ENCODE peak calls at places on chromosomes 12 and 14, in ten cellular contexts. U is GM23338, Q is gastrocnemius medialis, D is BE2C, B is IMR-90, W is uterus, F is HepG2, S is tibial artery, M is heart left ventricle, R is pancreas. P is an unnamed sample. For H3K4me1, the result is how much of the 10 kb centered on the place peaks cover.

GRCh38 chr14:87934185-87934584 is 58.8 kb downstream of the GALC start:
- DNase-seq in B (peak), Q (no peak), W (no peak), U (no peak), D (no peak), R (no peak), F (no peak), S (no peak), M (no peak), P (no peak)

GRCh38 chr14:49923881-49924280 is 31.0 kb downstream of the ARF6 start:
- DNase-seq in B (no peak), M (no peak), R (no peak), U (no peak), F (no peak), D (no peak), W (no peak), S (no peak), Q (no peak), P (no peak)

GRCh38 chr14:34701808-34702207 is 12.6 kb downstream of the CFL2 start:
- DNase-seq in W (no peak), B (no peak), S (no peak), M (no peak), U (no peak), D (no peak), F (no peak), Q (no peak), R (no peak), P (no peak)

GRCh38 chr12:107254258-107254856 is 161.0 kb upstream of the CRY1 start:
- DNase-seq in U (no peak), R (no peak), M (no peak), F (no peak), Q (no peak), S (no peak), W (no peak), D (no peak), B (no peak), P (no peak)

GRCh38 chr14:83816755-83817154 is 1713.2 kb upstream of the FLRT2 start:
- DNase-seq in W (no peak), Q (no peak), M (no peak), D (no peak), R (no peak), B (peak), U (no peak), S (no peak), F (no peak), P (peak)

GRCh38 chr12:105382771-105383632 is 52.5 kb downstream of the C12orf75 start:
- DNase-seq in F (peak), D (peak), B (peak), U (peak), R (peak), M (no peak), W (peak), Q (no peak), S (no peak), P (peak)

GRCh38 chr14:69464829-69465228 is 19.7 kb upstream of the PLEKHD1 start:
- DNase-seq in D (no peak), U (no peak), R (no peak), S (no peak), F (no peak), Q (no peak), W (no peak), B (peak), M (no peak), P (no peak)

GRCh38 chr14:62943202-62943601 is 102.1 kb downstream of the KCNH5 start:
- DNase-seq in B (peak), M (no peak), W (no peak), U (no peak), R (no peak), S (no peak), F (no peak), D (no peak), Q (no peak), P (no peak)

GRCh38 chr12:132004946-132005345 is 55.2 kb downstream of the EP400 start:
- DNase-seq in Q (no peak), F (no peak), W (no peak), M (no peak), D (no peak), U (no peak), R (no peak), B (no peak), S (no peak), P (no peak)

GRCh38 chr14:82951171-82951570 is 1417.5 kb upstream of the SEL1L start:
- DNase-seq in S (no peak), W (no peak), D (no peak), Q (no peak), U (peak), R (no peak), F (no peak), B (no peak), M (no peak), P (no peak)

GRCh38 chr14:36111822-36112583 is 64.5 kb downstream of the PTCSC3 start:
- DNase-seq in B (no peak), R (no peak), F (no peak), D (no peak), Q (no peak), U (no peak), W (no peak), M (no peak), S (no peak), P (no peak)

GRCh38 chr12:121325922-121326396 is 26.3 kb downstream of the ANAPC5 start:
- DNase-seq in R (peak), B (no peak), D (no peak), U (no peak), M (no peak), S (no peak), W (no peak), Q (no peak), F (no peak), P (no peak)

GRCh38 chr14:20684662-20685456 is 499 bp downstream of the RNASE4 start:
- DNase-seq in M (peak), Q (peak), D (no peak), W (peak), U (peak), F (peak), B (peak), R (peak), S (peak), P (no peak)

GRCh38 chr12:100795193-100796179 is 910 bp downstream of the ANO4 start:
- DNase-seq in W (no peak), Q (no peak), R (no peak), U (no peak), D (no peak), F (no peak), S (no peak), B (no peak), M (no peak), P (no peak)

GRCh38 chr12:15863984-15864383 is 18.2 kb upstream of the STRAP start:
- DNase-seq in M (no peak), R (no peak), S (no peak), F (no peak), U (no peak), D (no peak), Q (no peak), W (no peak), B (no peak), P (no peak)

GRCh38 chr14:25007832-25008231 is 42.1 kb downstream of the STXBP6 start:
- DNase-seq in D (no peak), F (no peak), Q (no peak), S (no peak), U (no peak), R (peak), B (no peak), M (no peak), W (no peak), P (no peak)

GRCh38 chr14:102799684-102800562 is 22.7 kb downstream of the TRAF3 start:
- DNase-seq in F (no peak), B (peak), U (no peak), D (no peak), S (peak), R (no peak), Q (no peak), W (no peak), M (no peak), P (no peak)

GRCh38 chr12:89075890-89076591 is 276.3 kb downstream of the DUSP6 start:
- DNase-seq in B (peak), U (no peak), R (no peak), W (no peak), D (no peak), S (no peak), M (no peak), F (no peak), Q (no peak), P (no peak)

GRCh38 chr12:124512667-124513296 is 54.6 kb downstream of the NCOR2 start:
- DNase-seq in W (peak), U (peak), F (peak), B (peak), R (peak), M (peak), D (peak), Q (peak), S (peak), P (no peak)

GRCh38 chr12:96397756-96398421 is 2.4 kb downstream of the CDK17 start:
- DNase-seq in R (no peak), S (no peak), F (no peak), W (no peak), D (no peak), M (no peak), Q (no peak), B (peak), U (no peak), P (no peak)

GRCh38 chr14:54312166-54312801 is 84.5 kb upstream of the CDKN3 start:
- DNase-seq in B (peak), Q (no peak), S (no peak), U (peak), R (no peak), W (no peak), F (no peak), D (no peak), M (no peak), P (peak)

GRCh38 chr14:44639986-44640385 is 132.9 kb upstream of the FSCB start:
- DNase-seq in F (no peak), U (no peak), D (no peak), M (no peak), B (no peak), R (no peak), W (no peak), S (no peak), Q (no peak), P (no peak)

GRCh38 chr14:57139173-57139572 is 129.5 kb downstream of the EXOC5 start:
- DNase-seq in U (no peak), R (no peak), S (no peak), D (no peak), F (no peak), M (no peak), W (no peak), B (no peak), Q (no peak), P (no peak)

GRCh38 chr14:38835874-38836273 is 267.2 kb downstream of the SEC23A start:
- DNase-seq in U (no peak), B (no peak), Q (no peak), S (no peak), M (no peak), F (no peak), W (no peak), D (no peak), R (no peak), P (no peak)

GRCh38 chr12:54261817-54262402 is 18.0 kb downstream of the CBX5 start:
- DNase-seq in D (no peak), M (no peak), B (no peak), R (no peak), Q (no peak), F (no peak), U (no peak), W (no peak), S (no peak), P (no peak)

GRCh38 chr12:113248046-113248825 is 27.0 kb downstream of the TPCN1 start:
- DNase-seq in M (no peak), S (no peak), F (no peak), Q (no peak), R (no peak), W (no peak), U (no peak), B (no peak), D (no peak), P (no peak)

GRCh38 chr12:4518106-4518728 is 20.5 kb upstream of the RAD51AP1 start:
- DNase-seq in R (no peak), W (no peak), B (peak), F (no peak), S (no peak), U (no peak), Q (no peak), D (no peak), M (no peak), P (no peak)

GRCh38 chr14:104117341-104118005 is 20.9 kb upstream of the KIF26A start:
- DNase-seq in U (no peak), R (no peak), S (no peak), B (no peak), M (peak), F (no peak), Q (no peak), W (no peak), D (peak), P (no peak)

GRCh38 chr12:118044577-118044976 is 16.4 kb downstream of the WSB2 start:
- DNase-seq in F (peak), M (no peak), D (no peak), S (no peak), U (no peak), R (no peak), W (no peak), Q (no peak), B (no peak), P (no peak)

GRCh38 chr14:94696518-94696917 is 73.4 kb downstream of the GSC start:
- DNase-seq in D (no peak), R (no peak), S (no peak), Q (no peak), F (no peak), U (no peak), B (no peak), M (no peak), W (no peak), P (no peak)

GRCh38 chr14:103105580-103106168 is 11.1 kb downstream of the EXOC3L4 start:
- DNase-seq in M (no peak), D (no peak), U (no peak), S (no peak), R (no peak), W (no peak), B (no peak), F (no peak), Q (no peak), P (no peak)

GRCh38 chr14:43165651-43166050 is 1341.4 kb downstream of the FSCB start:
- DNase-seq in R (no peak), F (no peak), S (no peak), Q (no peak), B (no peak), M (no peak), D (no peak), U (no peak), W (no peak), P (no peak)

GRCh38 chr14:95895720-95896119 is 19.1 kb downstream of the TUNAR start:
- DNase-seq in R (no peak), U (peak), D (peak), W (no peak), M (no peak), B (no peak), S (no peak), F (peak), Q (no peak), P (peak)

GRCh38 chr12:112149596-112149995 is 24.2 kb downstream of the TRAFD1 start:
- DNase-seq in D (no peak), F (no peak), W (no peak), U (no peak), B (no peak), M (no peak), R (peak), Q (no peak), S (no peak), P (peak)

GRCh38 chr14:61179061-61179675 is 102.0 kb downstream of the TMEM30B start:
- DNase-seq in U (no peak), D (no peak), W (no peak), F (peak), M (no peak), R (no peak), S (no peak), B (peak), Q (no peak), P (no peak)

GRCh38 chr12:107328442-107329133 is 235.2 kb upstream of the CRY1 start:
- DNase-seq in M (no peak), U (no peak), B (peak), W (no peak), F (no peak), R (no peak), D (no peak), S (no peak), Q (no peak), P (no peak)

GRCh38 chr14:90698379-90698869 is 117.8 kb downstream of the TTC7B start:
- DNase-seq in S (peak), M (peak), F (no peak), W (peak), U (no peak), R (no peak), B (peak), Q (peak), D (peak), P (no peak)

GRCh38 chr12:124949779-124950728 is 35.6 kb upstream of the UBC start:
- DNase-seq in W (no peak), B (no peak), M (no peak), D (no peak), F (no peak), S (no peak), R (no peak), Q (no peak), U (no peak), P (no peak)

GRCh38 chr12:8890313-8891084 is 23.8 kb upstream of the PHC1 start:
- DNase-seq in M (no peak), D (peak), Q (peak), R (peak), W (peak), S (peak), B (peak), F (peak), U (peak), P (peak)

GRCh38 chr14:91901449-91902250 is 34.3 kb upstream of the TC2N start:
- DNase-seq in S (no peak), Q (peak), U (no peak), B (no peak), R (peak), W (peak), M (no peak), F (no peak), D (no peak), P (no peak)
- H3K4me1 ChIP-seq in S (half or more), Q (under half), U (under half), B (under half), R (half or more), W (under half), M (under half), F (under half), D (under half), P (under half)

GRCh38 chr12:6630696-6631095 is 5.1 kb downstream of the LPAR5 start:
- DNase-seq in U (no peak), S (no peak), R (no peak), Q (no peak), M (no peak), F (no peak), B (no peak), W (no peak), D (peak), P (no peak)

GRCh38 chr12:6635856-6636521 is at the start of gene LPAR5:
- DNase-seq in W (no peak), D (no peak), F (no peak), U (peak), M (no peak), B (no peak), R (no peak), Q (no peak), S (peak), P (no peak)

GRCh38 chr12:6635375-6635855 is 344 bp downstream of the LPAR5 start:
- DNase-seq in F (no peak), W (no peak), R (no peak), S (no peak), Q (no peak), B (no peak), U (no peak), M (no peak), D (peak), P (no peak)

GRCh38 chr12:6631549-6631961 is 4.2 kb downstream of the LPAR5 start:
- DNase-seq in F (no peak), D (no peak), U (no peak), W (no peak), Q (no peak), M (peak), S (no peak), R (no peak), B (no peak), P (no peak)

DNA sequence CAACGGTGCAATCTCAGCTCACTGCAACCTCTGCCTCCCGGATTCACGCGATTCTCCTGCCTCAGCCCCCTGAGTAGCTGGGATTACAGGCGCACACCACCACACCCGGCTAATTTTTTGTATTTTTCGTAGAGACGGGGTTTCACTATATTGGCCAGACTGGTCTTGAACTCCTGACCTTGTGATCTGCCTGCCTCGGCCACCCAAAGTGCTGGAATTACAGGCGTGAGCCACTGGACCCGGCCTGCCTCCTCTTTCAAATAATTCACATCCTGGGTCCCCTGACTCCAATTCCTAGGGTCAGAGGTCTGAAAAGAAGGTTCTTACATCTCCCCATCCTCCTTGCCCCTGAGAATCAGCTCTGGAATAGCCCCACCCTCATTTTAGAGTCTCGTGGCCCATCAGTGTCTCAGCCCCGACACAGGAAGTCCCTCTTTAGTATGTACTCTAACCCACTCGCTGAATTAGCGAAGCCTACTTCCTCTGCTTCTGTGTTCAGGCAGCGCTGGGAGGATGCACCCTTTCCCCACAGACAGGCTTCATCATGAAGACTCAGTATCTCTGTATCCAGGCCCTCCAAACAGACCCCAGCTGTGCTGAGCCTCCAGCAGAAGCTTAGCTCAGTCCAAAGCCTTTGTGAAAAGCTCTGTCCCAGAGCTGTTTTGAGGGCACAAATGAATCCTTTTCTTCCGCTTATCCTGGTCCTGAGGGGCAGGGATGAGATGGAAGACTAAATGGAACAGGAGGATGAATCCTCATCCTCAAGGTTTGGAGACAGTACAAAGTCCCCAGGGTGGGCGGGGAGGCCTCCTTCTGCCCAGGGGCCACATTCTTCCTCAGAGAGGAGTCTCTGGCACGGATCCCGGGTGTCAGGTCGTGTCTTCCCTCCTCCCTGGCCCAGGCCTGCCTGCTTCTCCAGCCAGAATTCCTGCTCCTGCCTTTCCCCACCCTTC is 3.5 kb downstream of the LPAR5 start:
- DNase-seq in W (no peak), F (no peak), S (no peak), Q (no peak), M (no peak), D (peak), R (no peak), U (no peak), B (no peak), P (no peak)
- H3K4me1 ChIP-seq in W (under half), F (under half), S (under half), Q (under half), M (under half), D (under half), R (under half), U (under half), B (under half), P (under half)

DNA sequence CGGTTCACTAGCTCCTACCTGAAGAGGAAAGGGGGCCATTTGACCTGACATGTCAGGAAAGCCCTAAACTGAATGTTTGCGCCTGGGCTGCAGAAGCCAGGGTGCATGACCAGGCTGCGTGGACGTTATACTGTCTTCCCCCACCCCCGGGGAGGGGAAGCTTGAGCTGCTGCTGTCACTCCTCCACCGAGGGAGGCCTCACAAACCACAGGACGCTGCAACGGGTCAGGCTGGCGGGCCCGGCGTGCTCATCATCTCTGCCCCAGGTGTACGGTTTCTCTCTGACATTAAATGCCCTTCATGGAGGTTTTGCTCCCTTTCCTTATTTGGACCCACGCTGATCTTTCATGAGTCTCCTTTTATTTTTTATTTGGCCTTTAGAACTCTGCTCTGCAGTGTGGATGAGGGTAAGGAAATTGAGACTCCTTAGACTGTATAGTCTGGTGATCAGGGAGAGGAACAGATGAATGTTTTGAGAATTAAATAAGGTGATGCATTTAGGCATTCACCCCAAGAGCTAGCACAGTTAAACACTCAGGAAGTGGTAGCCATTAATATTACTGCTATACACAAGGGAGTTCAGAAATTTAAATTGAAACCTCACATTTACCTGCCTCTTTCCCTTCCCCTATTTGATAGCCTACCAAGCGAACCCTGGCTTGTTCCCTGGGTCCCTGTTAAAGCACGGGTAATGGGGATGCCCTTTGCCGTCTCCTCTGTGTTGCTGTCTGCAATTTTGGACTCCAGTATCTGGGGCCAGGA is 18.1 kb downstream of the WNT5B start:
- DNase-seq in B (no peak), U (no peak), S (no peak), R (no peak), F (no peak), Q (no peak), D (no peak), M (no peak), W (no peak), P (no peak)
- H3K4me1 ChIP-seq in B (under half), U (under half), S (under half), R (under half), F (under half), Q (under half), D (under half), M (under half), W (under half), P (under half)

GRCh38 chr12:42587564-42588307 is 1.8 kb downstream of the PRICKLE1 start:
- DNase-seq in D (peak), W (no peak), B (peak), R (no peak), F (peak), S (no peak), M (no peak), Q (no peak), U (no peak), P (peak)
- H3K4me1 ChIP-seq in D (under half), W (under half), B (under half), R (under half), F (under half), S (half or more), M (half or more), Q (under half), U (under half), P (under half)

GRCh38 chr14:22515961-22516360 is 73.1 kb downstream of the DAD1 start:
- DNase-seq in S (no peak), W (no peak), B (no peak), R (no peak), U (no peak), M (no peak), Q (no peak), F (no peak), D (no peak), P (no peak)
- H3K4me1 ChIP-seq in S (half or more), W (under half), B (under half), R (under half), U (under half), M (under half), Q (under half), F (under half), D (under half), P (under half)